ENCODE peak calls at places on chromosomes 4 and X, in seven cellular contexts. H is M059J; D is activated CD8-positive, alpha-beta T cell treated with anti-CD3 and anti-CD28 coated beads, Interleukin-2, amount 10 ng/mL, durations not matched to agents 7 days and 5 days; Y is astrocyte of the spinal cord; O is HS-5; N is GM03348; P is aorta. G is an unnamed sample.

GRCh38 chrX:2614911-2615310 is 76.2 kb upstream of the CD99 start:
- DNase-seq in O (peak; percentile 78), Y (peak; percentile 68), D (peak; percentile 19), N (peak; percentile 85), H (peak; percentile 67), P (no peak), G (peak; percentile 85)

GRCh38 chrX:129520151-129520550 is 3.1 kb downstream of the SMARCA1 start:
- DNase-seq in H (no peak), N (no peak), P (no peak), Y (no peak), O (no peak), D (no peak), G (no peak)

GRCh38 chrX:47285762-47286320 is 53.0 kb downstream of the USP11 start:
- DNase-seq in D (no peak), Y (no peak), N (peak; percentile 13), H (peak; percentile 16), O (no peak), P (no peak), G (peak; percentile 9)

GRCh38 chr4:14787894-14788293 is 214.4 kb upstream of the CPEB2 start:
- DNase-seq in D (no peak), Y (no peak), O (no peak), H (no peak), N (no peak), P (no peak), G (peak; percentile 8)

GRCh38 chr4:73811841-73812240 is 24.6 kb upstream of the CXCL6 start:
- DNase-seq in O (no peak), Y (no peak), H (no peak), D (no peak), N (no peak), P (no peak), G (no peak)

GRCh38 chr4:82900016-82900334 is 560 bp upstream of the THAP9 start:
- DNase-seq in O (no peak), D (no peak), Y (no peak), P (no peak), H (no peak), N (no peak), G (peak; percentile 8)

GRCh38 chrX:20284992-20285391 is 18.3 kb upstream of the RPS6KA3 start:
- DNase-seq in O (no peak), N (peak; percentile 6), Y (no peak), P (no peak), D (no peak), H (no peak), G (no peak)

GRCh38 chrX:51144828-51145442 is 187.7 kb upstream of the NUDT10 start:
- DNase-seq in H (peak; percentile 31), N (peak; percentile 17), D (peak; percentile 50), Y (peak; percentile 5), P (no peak), O (no peak), G (peak; percentile 28)

GRCh38 chrX:7617994-7618393 is 225.0 kb upstream of the VCX start:
- DNase-seq in P (no peak), N (no peak), D (no peak), O (no peak), H (no peak), Y (no peak), G (no peak)

GRCh38 chr4:40243390-40243948 is 46.6 kb downstream of the RHOH start:
- DNase-seq in H (no peak), Y (no peak), O (no peak), D (peak; percentile 59), P (no peak), N (no peak), G (no peak)

GRCh38 chr4:177404980-177405379 is 37.3 kb downstream of the AGA start:
- DNase-seq in O (no peak), H (no peak), Y (no peak), P (no peak), N (no peak), D (no peak), G (no peak)

GRCh38 chr4:155062948-155063347 is 145.5 kb upstream of the NPY2R start:
- DNase-seq in H (no peak), P (no peak), N (no peak), D (no peak), O (no peak), Y (no peak), G (no peak)

GRCh38 chrX:37926700-37927099 is 79.3 kb upstream of the DYNLT3 start:
- DNase-seq in P (no peak), O (peak; percentile 8), H (peak; percentile 47), D (no peak), N (peak; percentile 29), Y (peak; percentile 48), G (peak; percentile 30)

GRCh38 chr4:89906787-89907521 is 12.3 kb downstream of the MMRN1 start:
- DNase-seq in O (no peak), N (no peak), D (no peak), P (no peak), H (peak; percentile 23), Y (no peak), G (no peak)

GRCh38 chr4:101158136-101158485 is 189.2 kb downstream of the PPP3CA start:
- DNase-seq in D (no peak), P (no peak), N (peak; percentile 19), Y (peak; percentile 28), O (no peak), H (no peak), G (peak; percentile 44)

GRCh38 chrX:19855700-19856381 is 31.6 kb downstream of the SH3KBP1 start:
- DNase-seq in D (no peak), O (no peak), N (peak; percentile 49), P (no peak), Y (no peak), H (peak; percentile 57), G (peak; percentile 36)

GRCh38 chr4:142690764-142691163 is 155.3 kb downstream of the INPP4B start:
- DNase-seq in O (no peak), H (no peak), N (no peak), Y (no peak), P (no peak), D (no peak), G (no peak)

GRCh38 chr4:142648378-142648777 is 197.7 kb downstream of the INPP4B start:
- DNase-seq in D (no peak), O (no peak), P (no peak), N (no peak), Y (no peak), H (no peak), G (no peak)

GRCh38 chrX:136712631-136713030 is 64.7 kb downstream of the CD40LG start:
- DNase-seq in H (no peak), D (no peak), N (no peak), P (no peak), O (no peak), Y (no peak), G (no peak)

GRCh38 chr4:3262208-3263052 is 13.5 kb downstream of the MSANTD1 start:
- DNase-seq in D (no peak), Y (no peak), P (peak; percentile 35), H (no peak), O (no peak), N (no peak), G (no peak)

G was measured in AG20443.